ENCODE peak calls at places on chromosomes 2 and 18, in seven cellular contexts. V, X, G, P, L, J and R are unnamed samples.
A peak's percentile ranks its signal among the peaks of the same experiment; 100 is the strongest.

GRCh38 chr2:12296915-12297314 is 419.8 kb upstream of the TRIB2 start:
- DNase-seq in V (no peak), X (no peak), G (no peak), P (no peak), L (no peak), J (no peak), R (no peak)

GRCh38 chr2:216163518-216163917 is 54.4 kb downstream of the XRCC5 start:
- DNase-seq in V (no peak), X (no peak), G (no peak), P (peak; percentile 12), L (no peak), J (no peak), R (peak; percentile 98)

GRCh38 chr2:84816426-84817026 is 64.4 kb downstream of the TRABD2A start:
- DNase-seq in V (no peak), X (no peak), G (no peak), P (no peak), L (no peak), J (no peak), R (no peak)

GRCh38 chr18:2534906-2535305 is 36.4 kb downstream of the METTL4 start:
- DNase-seq in V (no peak), X (no peak), G (no peak), P (no peak), L (no peak), J (no peak), R (no peak)

GRCh38 chr2:141490886-141491285 is 639.9 kb downstream of the LRP1B start:
- DNase-seq in V (no peak), X (no peak), G (no peak), P (no peak), L (no peak), J (no peak), R (no peak)

GRCh38 chr2:85852979-85853498 is 35.8 kb downstream of the ST3GAL5 start:
- DNase-seq in V (peak; percentile 77), X (peak; percentile 75), G (no peak), P (peak; percentile 17), L (peak; percentile 76), J (no peak), R (no peak)

GRCh38 chr18:2978626-2979025 is 34.3 kb downstream of the LPIN2 start:
- DNase-seq in V (no peak), X (no peak), G (no peak), P (peak; percentile 62), L (peak; percentile 96), J (no peak), R (peak; percentile 84)

GRCh38 chr2:175010848-175011254 is 5.7 kb upstream of the CHN1 start:
- DNase-seq in V (no peak), X (no peak), G (no peak), P (no peak), L (no peak), J (no peak), R (no peak)

GRCh38 chr2:220192994-220193753 is 565.7 kb downstream of the SLC4A3 start:
- DNase-seq in V (no peak), X (no peak), G (no peak), P (no peak), L (no peak), J (no peak), R (peak; percentile 64)

GRCh38 chr2:120520929-120521912 is 175.3 kb downstream of the INHBB start:
- DNase-seq in V (no peak), X (no peak), G (peak; percentile 68), P (peak; percentile 50), L (peak; percentile 57), J (no peak), R (peak; percentile 40)

GRCh38 chr2:182446087-182446486 is 19.3 kb upstream of the PDE1A start:
- DNase-seq in V (no peak), X (no peak), G (no peak), P (no peak), L (no peak), J (no peak), R (peak; percentile 48)

GRCh38 chr2:79857888-79858287 is 345.0 kb downstream of the CTNNA2 start:
- DNase-seq in V (no peak), X (no peak), G (no peak), P (no peak), L (no peak), J (no peak), R (no peak)

GRCh38 chr2:62706721-62707516 is 1.4 kb downstream of the EHBP1 start:
- DNase-seq in V (no peak), X (no peak), G (no peak), P (no peak), L (peak; percentile 25), J (no peak), R (no peak)

GRCh38 chr18:9365406-9365805 is 30.8 kb downstream of the TWSG1 start:
- DNase-seq in V (no peak), X (no peak), G (no peak), P (no peak), L (peak; percentile 38), J (no peak), R (peak; percentile 57)

GRCh38 chr18:36490907-36491306 is 193.4 kb downstream of the FHOD3 start:
- DNase-seq in V (no peak), X (no peak), G (no peak), P (no peak), L (no peak), J (no peak), R (no peak)